ENCODE peak calls at places on chromosomes 13 and 19, in seven cellular contexts. M, V, A, C, J, I and U are unnamed samples.

GRCh38 chr19:10118960-10119359 is 739 bp downstream of the EIF3G start:
- DNase-seq in M (no peak), V (no peak), A (no peak), C (no peak), J (no peak), I (no peak), U (no peak)

GRCh38 chr13:100984349-100984748 is 309.8 kb upstream of the TMTC4 start:
- DNase-seq in M (no peak), V (no peak), A (no peak), C (no peak), J (no peak), I (no peak), U (no peak)

GRCh38 chr13:29707876-29708543 is 112.5 kb upstream of the SLC7A1 start:
- DNase-seq in M (peak; percentile 21), V (peak; percentile 56), A (no peak), C (peak; percentile 41), J (peak; percentile 79), I (peak; percentile 44), U (peak; percentile 25)

GRCh38 chr13:21894703-21895699 is 224.1 kb downstream of the FGF9 start:
- DNase-seq in M (no peak), V (no peak), A (no peak), C (no peak), J (no peak), I (no peak), U (no peak)

GRCh38 chr19:42450314-42450934 is 7.7 kb upstream of the CXCL17 start:
- DNase-seq in M (peak; percentile 85), V (peak; percentile 89), A (peak; percentile 84), C (peak; percentile 75), J (peak; percentile 72), I (peak; percentile 98), U (peak; percentile 81)

GRCh38 chr19:1027020-1027952 is 878 bp downstream of the CNN2 start:
- DNase-seq in M (no peak), V (no peak), A (no peak), C (no peak), J (no peak), I (no peak), U (no peak)

GRCh38 chr13:79886601-79887000 is 405.6 kb downstream of the NDFIP2 start:
- DNase-seq in M (no peak), V (no peak), A (no peak), C (no peak), J (no peak), I (no peak), U (no peak)

GRCh38 chr19:4559569-4559968 is at the start of gene SEMA6B:
- DNase-seq in M (no peak), V (no peak), A (no peak), C (no peak), J (no peak), I (no peak), U (no peak)

GRCh38 chr13:105665284-105665683 is 870.2 kb downstream of the EFNB2 start:
- DNase-seq in M (no peak), V (no peak), A (no peak), C (no peak), J (no peak), I (no peak), U (no peak)

GRCh38 chr13:103973740-103974139 is 907.5 kb upstream of the SLC10A2 start:
- DNase-seq in M (no peak), V (no peak), A (no peak), C (no peak), J (no peak), I (no peak), U (no peak)

GRCh38 chr19:674282-675151 is 1.7 kb upstream of the FSTL3 start:
- DNase-seq in M (no peak), V (no peak), A (no peak), C (no peak), J (no peak), I (peak; percentile 30), U (no peak)

GRCh38 chr13:67228909-67229308 is 1.2 kb downstream of the PCDH9 start:
- DNase-seq in M (no peak), V (no peak), A (no peak), C (no peak), J (no peak), I (no peak), U (no peak)

GRCh38 chr13:73146705-73147104 is 87.9 kb downstream of the KLF5 start:
- DNase-seq in M (no peak), V (no peak), A (no peak), C (no peak), J (peak; percentile 6), I (no peak), U (no peak)

GRCh38 chr13:113383089-113383488 is 19.2 kb upstream of the GRTP1 start:
- DNase-seq in M (no peak), V (no peak), A (no peak), C (no peak), J (no peak), I (no peak), U (no peak)

GRCh38 chr19:5222178-5222577 is 118.4 kb downstream of the PTPRS start:
- DNase-seq in M (no peak), V (no peak), A (no peak), C (no peak), J (no peak), I (no peak), U (no peak)

GRCh38 chr19:45995715-45996385 is 583 bp downstream of the CCDC61 start:
- DNase-seq in M (no peak), V (peak; percentile 28), A (no peak), C (no peak), J (no peak), I (no peak), U (no peak)
- TF ChIP-seq YY1 in M (no peak), V (no peak), A (no peak), C (no peak), J (no peak), I (no peak), U (no peak)

DNA sequence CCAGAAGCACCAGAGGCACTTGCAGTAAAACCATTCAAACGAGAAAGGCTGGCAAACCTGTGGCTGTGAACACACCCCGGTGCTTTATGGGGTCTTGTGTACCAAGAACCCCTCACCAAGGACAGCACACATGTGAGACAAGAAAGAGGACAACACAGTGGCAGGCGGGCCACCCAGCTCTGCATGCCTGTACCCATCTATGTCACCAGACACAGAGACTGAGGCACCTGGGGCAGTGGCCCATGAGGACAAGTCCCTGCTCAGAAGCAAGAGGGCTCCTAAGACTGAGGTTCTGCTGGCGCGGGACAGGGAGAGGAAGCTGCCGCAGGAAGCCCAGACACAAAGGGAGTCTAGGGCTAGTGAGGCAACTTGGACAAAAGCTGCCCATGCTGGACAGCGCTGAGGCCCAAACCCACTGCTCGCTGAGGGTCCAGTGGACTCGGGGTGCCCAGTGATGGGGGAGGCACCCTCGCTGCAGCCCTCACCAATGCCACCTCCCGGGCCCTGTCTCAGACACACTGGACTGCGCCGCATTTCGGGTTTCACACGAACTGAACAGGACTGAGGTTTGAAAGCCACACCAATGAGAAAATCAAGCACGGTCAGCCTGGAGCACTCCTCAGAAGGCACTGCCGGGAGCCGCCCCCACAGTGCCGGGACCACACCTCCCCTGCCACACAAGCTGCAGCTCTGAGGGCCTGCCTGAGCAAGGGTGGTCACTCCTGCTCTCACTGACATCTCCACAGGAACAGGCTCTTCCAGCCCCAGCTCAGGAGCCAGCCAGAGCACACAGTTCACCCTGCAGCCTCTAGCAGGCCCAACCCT is 232.7 kb downstream of the TUBA3C start:
- DNase-seq in M (no peak), V (no peak), A (no peak), C (no peak), J (no peak), I (no peak), U (no peak)
- H3K9me3 ChIP-seq in M (no peaks in the 10 kb centered on the region), V (no peaks in the 10 kb centered on the region), A (no peaks in the 10 kb centered on the region), C (no peaks in the 10 kb centered on the region), J (peaks cover 91% of the 10 kb centered on the region), I (peaks cover 30% of the 10 kb centered on the region), U (no peaks in the 10 kb centered on the region)

GRCh38 chr13:110557610-110558305 is 3.8 kb downstream of the RAB20 start:
- DNase-seq in M (no peak), V (no peak), A (no peak), C (no peak), J (no peak), I (no peak), U (no peak)

GRCh38 chr13:110559429-110559943 is 2.0 kb downstream of the RAB20 start:
- DNase-seq in M (no peak), V (no peak), A (no peak), C (no peak), J (no peak), I (no peak), U (no peak)

GRCh38 chr13:110560606-110561334 is 752 bp downstream of the RAB20 start:
- DNase-seq in M (no peak), V (no peak), A (no peak), C (peak; percentile 71), J (no peak), I (peak; percentile 49), U (peak; percentile 22)

GRCh38 chr13:110561335-110562033 is at the start of gene RAB20:
- DNase-seq in M (peak; percentile 38), V (peak; percentile 90), A (no peak), C (peak; percentile 96), J (peak; percentile 83), I (peak; percentile 80), U (peak; percentile 57)

GRCh38 chr13:110559986-110560385 is 1.5 kb downstream of the RAB20 start:
- DNase-seq in M (no peak), V (no peak), A (no peak), C (no peak), J (no peak), I (no peak), U (no peak)
- H3K4me1 ChIP-seq in M (peaks cover 18% of the 10 kb centered on the region), V (peaks cover 42% of the 10 kb centered on the region), A (peaks cover 2% of the 10 kb centered on the region), C (no peaks in the 10 kb centered on the region), J (peaks cover 1% of the 10 kb centered on the region), I (peaks cover 75% of the 10 kb centered on the region), U (peaks cover 3% of the 10 kb centered on the region)

DNA sequence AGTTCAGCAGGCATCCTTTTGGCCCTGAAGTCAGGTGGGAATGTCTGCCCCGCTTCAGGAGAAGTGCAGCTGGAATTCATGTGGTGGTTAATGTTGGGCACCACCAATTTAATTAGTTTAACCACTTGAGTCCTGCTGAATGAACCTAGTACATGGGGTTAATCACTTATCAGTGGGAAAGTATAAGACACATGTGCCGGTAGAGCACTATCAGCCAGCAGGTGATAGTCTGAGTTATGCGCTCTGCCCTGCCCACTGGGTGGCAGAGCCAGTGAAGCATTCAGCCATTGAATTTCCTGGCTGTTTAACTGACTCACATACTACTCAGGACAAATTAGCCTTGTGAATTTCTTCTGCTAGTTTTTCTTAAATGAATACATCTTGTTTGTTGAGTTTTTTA is 789.7 kb upstream of the PRR20A start:
- DNase-seq in M (no peak), V (no peak), A (no peak), C (no peak), J (no peak), I (no peak), U (no peak)
- TF ChIP-seq YY1 in M (no peak), V (no peak), A (no peak), C (no peak), J (peak; percentile 47), I (no peak), U (no peak)

DNA sequence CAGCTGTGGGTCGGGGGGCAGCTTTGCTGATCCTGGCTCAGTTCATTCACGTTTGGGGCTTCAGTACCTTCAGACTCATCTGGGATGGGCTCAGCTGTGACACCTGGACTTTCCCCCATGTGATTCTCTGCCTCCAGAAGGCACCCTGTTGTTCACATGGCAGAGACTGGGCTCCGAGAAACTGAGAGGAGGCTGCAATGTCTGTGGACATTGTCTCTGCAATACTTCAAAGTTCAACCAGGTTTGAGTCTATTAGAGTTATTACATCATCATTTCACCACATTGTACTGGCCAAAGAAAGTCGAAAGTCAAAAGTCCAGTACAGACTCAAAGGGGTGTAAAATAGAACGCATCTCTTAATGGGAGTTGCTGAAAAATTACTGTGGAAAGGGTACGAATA is 8.0 kb downstream of the CYP4F12 start:
- DNase-seq in M (no peak), V (no peak), A (no peak), C (no peak), J (no peak), I (peak; percentile 79), U (no peak)
- H3K9me3 ChIP-seq in M (no peaks in the 10 kb centered on the region), V (no peaks in the 10 kb centered on the region), A (no peaks in the 10 kb centered on the region), C (no peaks in the 10 kb centered on the region), J (peaks cover 85% of the 10 kb centered on the region), I (no peaks in the 10 kb centered on the region), U (no peaks in the 10 kb centered on the region)